ENCODE peak calls at places on chromosomes 1 and 21, in eight cellular contexts. L is epithelial cell of esophagus, O is OCI-LY7, C is body of pancreas, H is fibroblast of mammary gland, T is transverse colon, M is cardiac muscle cell, K is right lobe of liver. R is an unnamed sample.

GRCh38 chr1:194512957-194513356 is 1326.5 kb upstream of the B3GALT2 start:
- DNase-seq in L (no peak), O (no peak), C (no peak), H (no peak), T (no peak), M (no peak), K (no peak), R (no peak)

GRCh38 chr1:56777972-56778371 is 41.2 kb downstream of the FYB2 start:
- DNase-seq in L (no peak), O (no peak), C (no peak), H (no peak), T (no peak), M (no peak), K (no peak), R (no peak)

GRCh38 chr1:67937010-67937409 is 103.7 kb upstream of the GNG12 start:
- DNase-seq in L (peak; percentile 36), O (no peak), C (no peak), H (no peak), T (no peak), M (no peak), K (no peak), R (no peak)

GRCh38 chr21:17782051-17782450 is 37.1 kb downstream of the C21orf91 start:
- DNase-seq in L (no peak), O (peak; percentile 30), C (no peak), H (no peak), T (no peak), M (no peak), K (no peak), R (no peak)

GRCh38 chr1:171110485-171111340 is 20.0 kb downstream of the FMO3 start:
- DNase-seq in L (no peak), O (no peak), C (no peak), H (peak; percentile 76), T (no peak), M (peak; percentile 73), K (no peak), R (no peak)

GRCh38 chr21:44383216-44383615 is 29.8 kb downstream of the TRPM2 start:
- DNase-seq in L (no peak), O (no peak), C (no peak), H (no peak), T (no peak), M (no peak), K (peak; percentile 11), R (peak; percentile 30)

GRCh38 chr1:51240096-51240495 is 4.0 kb downstream of the RNF11 start:
- DNase-seq in L (no peak), O (no peak), C (peak; percentile 35), H (no peak), T (peak; percentile 56), M (no peak), K (no peak), R (no peak)

GRCh38 chr21:29196021-29196663 is 65.7 kb downstream of the MAP3K7CL start:
- DNase-seq in L (peak; percentile 94), O (peak; percentile 55), C (peak; percentile 21), H (peak; percentile 96), T (peak; percentile 51), M (peak; percentile 94), K (no peak), R (no peak)

GRCh38 chr1:15942661-15943514 is 33.0 kb downstream of the ZBTB17 start:
- DNase-seq in L (no peak), O (no peak), C (no peak), H (no peak), T (no peak), M (no peak), K (no peak), R (peak; percentile 39)

GRCh38 chr1:7422966-7423365 is 348.1 kb upstream of the VAMP3 start:
- DNase-seq in L (no peak), O (no peak), C (no peak), H (no peak), T (no peak), M (no peak), K (peak; percentile 31), R (peak; percentile 28)

GRCh38 chr21:42124081-42124480 is 53.0 kb downstream of the UMODL1 start:
- DNase-seq in L (no peak), O (no peak), C (no peak), H (no peak), T (no peak), M (no peak), K (no peak), R (peak; percentile 25)
- H3K4me3 ChIP-seq in L (no peak overlapping the region), O (no peak overlapping the region), C (no peak overlapping the region), H (no peak overlapping the region), T (no peak overlapping the region), M (no peak overlapping the region), K (no peak overlapping the region), R (no peak overlapping the region)

GRCh38 chr1:41622402-41622801 is 137.9 kb upstream of the EDN2 start:
- DNase-seq in L (no peak), O (no peak), C (no peak), H (no peak), T (no peak), M (peak; percentile 72), K (no peak), R (no peak)
- H3K4me3 ChIP-seq in L (no peak overlapping the region), O (no peak overlapping the region), C (no peak overlapping the region), H (no peak overlapping the region), T (no peak overlapping the region), M (no peak overlapping the region), K (no peak overlapping the region), R (no peak overlapping the region)

DNA sequence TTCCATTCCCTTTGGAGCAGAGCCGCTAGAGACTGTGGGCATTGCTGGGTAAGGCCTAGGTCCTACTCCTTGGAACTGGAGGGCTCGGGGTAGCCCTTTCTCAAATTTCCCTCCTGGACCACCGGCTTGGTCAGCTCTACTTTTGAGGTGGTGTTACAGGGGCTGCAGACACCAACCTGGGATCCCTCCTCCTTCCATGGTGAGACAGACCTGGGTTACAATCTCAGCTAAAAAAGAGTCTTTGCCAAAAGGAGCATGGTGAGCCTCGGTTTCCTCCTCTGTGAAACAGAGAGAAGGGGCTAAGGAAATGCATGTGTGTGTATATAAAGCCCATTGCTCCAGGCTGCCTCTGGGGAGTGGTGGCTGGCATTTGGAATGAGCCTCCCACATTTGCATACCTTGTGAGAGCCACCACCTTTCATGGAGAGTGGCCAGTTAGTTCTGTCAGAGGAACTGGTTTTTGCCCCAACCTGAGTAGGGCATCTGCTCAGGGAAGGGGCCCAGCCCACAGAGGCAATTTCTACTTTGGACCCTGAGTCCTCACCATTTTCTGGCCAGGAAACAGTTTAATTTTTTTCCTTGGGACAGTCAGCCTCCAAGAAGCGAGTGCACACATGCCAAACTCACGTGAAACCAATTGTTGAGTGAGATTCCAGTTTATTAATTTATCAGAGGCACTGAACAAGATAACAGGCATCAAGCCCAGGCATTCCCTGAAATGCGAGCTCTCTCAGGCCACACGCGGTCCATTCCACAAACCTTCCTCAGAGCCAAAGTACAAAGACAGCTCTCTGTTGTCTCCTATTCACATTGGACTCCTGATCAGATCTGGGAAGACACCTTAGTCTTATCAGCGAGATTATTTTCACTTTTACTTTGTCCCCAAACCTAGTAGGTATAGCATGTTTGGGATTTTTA is 897 bp upstream of the SLC6A9 start:
- DNase-seq in L (no peak), O (no peak), C (peak; percentile 47), H (no peak), T (peak; percentile 58), M (no peak), K (no peak), R (peak; percentile 14)
- H3K4me3 ChIP-seq in L (peak overlapping the region; percentile 62), O (peak overlapping the region; percentile 98), C (no peak overlapping the region), H (no peak overlapping the region), T (peak overlapping the region; percentile 88), M (peak overlapping the region; percentile 77), K (no peak overlapping the region), R (no peak overlapping the region)

GRCh38 chr1:244230470-244230869 is 179.4 kb downstream of the ZBTB18 start:
- DNase-seq in L (no peak), O (no peak), C (no peak), H (no peak), T (no peak), M (no peak), K (no peak), R (no peak)

GRCh38 chr1:244231193-244231571 is 180.1 kb downstream of the ZBTB18 start:
- DNase-seq in L (peak; percentile 59), O (no peak), C (peak; percentile 62), H (peak; percentile 43), T (no peak), M (peak; percentile 47), K (no peak), R (no peak)

GRCh38 chr1:244234009-244234643 is 183.0 kb downstream of the ZBTB18 start:
- DNase-seq in L (no peak), O (no peak), C (no peak), H (no peak), T (no peak), M (no peak), K (no peak), R (no peak)

GRCh38 chr1:244236101-244236500 is 185.0 kb downstream of the ZBTB18 start:
- DNase-seq in L (no peak), O (no peak), C (no peak), H (no peak), T (no peak), M (no peak), K (no peak), R (no peak)

DNA sequence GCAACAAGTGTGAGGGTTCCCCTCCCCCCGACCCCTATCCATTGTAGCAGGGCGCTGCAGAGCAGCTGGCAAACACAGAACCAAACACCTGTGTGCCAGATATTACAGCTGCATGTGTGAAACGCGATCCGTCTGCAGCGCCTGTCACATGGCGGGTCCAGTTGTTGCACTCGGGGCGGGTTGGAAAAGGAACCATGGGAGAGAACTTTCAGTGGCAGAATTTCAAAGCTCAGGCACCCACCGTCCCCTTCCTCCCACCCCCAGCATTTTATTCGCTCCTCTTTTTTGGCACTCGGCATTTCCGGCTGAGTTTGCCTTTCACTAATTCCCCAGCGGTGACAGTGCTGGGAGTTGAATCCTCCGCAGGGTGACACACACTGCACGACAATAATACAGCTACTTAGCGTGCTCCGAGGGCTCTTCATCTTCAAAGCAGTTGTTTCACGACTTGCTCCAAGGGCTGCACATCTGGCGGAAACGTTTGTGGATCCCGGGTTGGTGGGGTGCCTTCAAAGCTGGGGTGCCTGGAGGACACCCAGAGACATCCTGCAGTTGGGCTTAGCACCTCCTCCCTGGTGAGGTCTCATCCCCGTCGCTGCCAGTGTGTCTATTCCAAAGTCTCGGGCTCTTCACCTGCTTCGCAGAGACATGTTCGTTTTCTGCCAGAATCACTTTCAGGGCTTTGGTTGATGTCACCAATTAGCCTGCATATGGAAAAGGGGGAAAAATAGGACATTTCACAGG is 180.7 kb downstream of the ZBTB18 start:
- DNase-seq in L (peak; percentile 32), O (no peak), C (peak; percentile 78), H (peak; percentile 21), T (no peak), M (peak; percentile 38), K (no peak), R (no peak)
- H3K4me3 ChIP-seq in L (peak overlapping the region; percentile 13), O (no peak overlapping the region), C (peak overlapping the region; percentile 14), H (peak overlapping the region; percentile 28), T (peak overlapping the region; percentile 26), M (no peak overlapping the region), K (no peak overlapping the region), R (no peak overlapping the region)

GRCh38 chr1:24299901-24300300 is 19.3 kb upstream of the GRHL3 start:
- DNase-seq in L (peak; percentile 63), O (no peak), C (no peak), H (no peak), T (no peak), M (no peak), K (no peak), R (no peak)
- H3K4me3 ChIP-seq in L (no peak overlapping the region), O (no peak overlapping the region), C (no peak overlapping the region), H (no peak overlapping the region), T (no peak overlapping the region), M (no peak overlapping the region), K (no peak overlapping the region), R (no peak overlapping the region)

DNA sequence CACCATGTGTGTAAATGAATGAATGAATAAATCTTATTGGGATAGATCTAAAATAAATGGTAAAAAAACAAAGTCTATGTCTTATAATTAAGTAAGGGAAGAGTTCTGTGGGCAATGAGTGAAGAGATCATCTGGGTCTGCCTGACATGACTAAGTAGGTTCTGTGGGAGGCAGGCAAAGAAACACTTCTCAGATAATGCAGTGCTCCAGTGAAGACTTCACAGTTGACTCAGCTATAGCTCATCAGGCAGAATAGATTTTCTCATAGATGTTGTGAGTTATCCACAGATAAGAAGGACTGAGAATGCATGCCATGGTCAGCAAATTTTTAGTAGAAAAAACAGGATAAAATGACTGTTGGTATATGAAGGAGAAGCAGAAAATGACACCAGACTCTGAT is 12.4 kb downstream of the KRTAP22-2 start:
- DNase-seq in L (peak; percentile 1), O (no peak), C (no peak), H (no peak), T (no peak), M (no peak), K (no peak), R (no peak)
- H3K4me3 ChIP-seq in L (no peak overlapping the region), O (no peak overlapping the region), C (no peak overlapping the region), H (no peak overlapping the region), T (no peak overlapping the region), M (no peak overlapping the region), K (no peak overlapping the region), R (no peak overlapping the region)